ENCODE peak calls at places on chromosomes 3 and 15, in nine cellular contexts. I is AG10803; H is hepatic stellate cell; A is keratinocyte; Y is COR-L47; E is myocyte; G is anterior cingulate cortex; C is activated CD4-positive, CD25-positive, alpha-beta regulatory T cell treated with anti-CD3 and anti-CD28 coated beads, Interleukin-2, amount 50 U/mL, for 72 hours; W is HFFc6. K is an unnamed sample.

GRCh38 chr3:190150681-190151080 is 30.0 kb upstream of the P3H2 start:
- DNase-seq in I (no peak), H (no peak), A (no peak), Y (no peak), E (no peak), G (no peak), C (no peak), W (no peak), K (no peak)

GRCh38 chr15:76533060-76533955 is 196.7 kb downstream of the ISL2 start:
- DNase-seq in I (no peak), H (no peak), A (no peak), Y (no peak), E (no peak), G (no peak), C (no peak), W (no peak), K (no peak)

GRCh38 chr15:49215768-49216739 is 46.0 kb downstream of the GALK2 start:
- DNase-seq in I (no peak), H (no peak), A (no peak), Y (peak), E (peak), G (no peak), C (no peak), W (peak), K (no peak)

GRCh38 chr15:92869263-92869940 is 30.7 kb upstream of the CHD2 start:
- DNase-seq in I (peak), H (peak), A (no peak), Y (no peak), E (peak), G (no peak), C (no peak), W (peak), K (no peak)

GRCh38 chr15:57398336-57398735 is 22.0 kb downstream of the CGNL1 start:
- DNase-seq in I (no peak), H (no peak), A (no peak), Y (peak), E (no peak), G (no peak), C (no peak), W (no peak), K (no peak)

GRCh38 chr15:39177561-39177960 is 403.3 kb upstream of the THBS1 start:
- DNase-seq in I (no peak), H (no peak), A (peak), Y (no peak), E (peak), G (no peak), C (no peak), W (no peak), K (no peak)

GRCh38 chr15:31303434-31304073 is 23.1 kb upstream of the KLF13 start:
- DNase-seq in I (peak), H (no peak), A (no peak), Y (no peak), E (no peak), G (no peak), C (no peak), W (no peak), K (no peak)

GRCh38 chr3:94121161-94121560 is 58.3 kb downstream of the NSUN3 start:
- DNase-seq in I (no peak), H (no peak), A (no peak), Y (no peak), E (no peak), G (no peak), C (no peak), W (no peak), K (no peak)

GRCh38 chr15:43977072-43977884 is 150.5 kb downstream of the WDR76 start:
- DNase-seq in I (no peak), H (no peak), A (no peak), Y (no peak), E (no peak), G (no peak), C (peak), W (no peak), K (no peak)

GRCh38 chr3:173902866-173903265 is 505.3 kb downstream of the NLGN1 start:
- DNase-seq in I (peak), H (no peak), A (no peak), Y (no peak), E (no peak), G (no peak), C (no peak), W (peak), K (no peak)

GRCh38 chr3:183592820-183593219 is 37.3 kb upstream of the KLHL6 start:
- DNase-seq in I (no peak), H (no peak), A (no peak), Y (no peak), E (no peak), G (no peak), C (no peak), W (no peak), K (peak)

GRCh38 chr3:145857956-145858355 is 303.0 kb downstream of the PLOD2 start:
- DNase-seq in I (no peak), H (no peak), A (no peak), Y (no peak), E (no peak), G (no peak), C (no peak), W (no peak), K (no peak)

GRCh38 chr3:126959921-126960603 is 22.9 kb upstream of the PLXNA1 start:
- DNase-seq in I (peak), H (no peak), A (no peak), Y (peak), E (peak), G (no peak), C (no peak), W (peak), K (no peak)

GRCh38 chr15:65423977-65424679 is 1.4 kb upstream of the IGDCC4 start:
- DNase-seq in I (peak), H (no peak), A (no peak), Y (no peak), E (peak), G (no peak), C (no peak), W (no peak), K (peak)

GRCh38 chr3:143661677-143662076 is 186.6 kb downstream of the SLC9A9 start:
- DNase-seq in I (no peak), H (no peak), A (no peak), Y (no peak), E (peak), G (no peak), C (no peak), W (no peak), K (no peak)

GRCh38 chr15:101307897-101308603 is 13.0 kb upstream of the SNRPA1 start:
- DNase-seq in I (no peak), H (no peak), A (no peak), Y (no peak), E (no peak), G (no peak), C (no peak), W (no peak), K (peak)

GRCh38 chr3:159992601-159993000 is 4.0 kb downstream of the IL12A start:
- DNase-seq in I (no peak), H (no peak), A (no peak), Y (no peak), E (no peak), G (no peak), C (no peak), W (no peak), K (no peak)

GRCh38 chr3:42872718-42873117 is 3.0 kb downstream of the CYP8B1 start:
- DNase-seq in I (no peak), H (no peak), A (no peak), Y (no peak), E (no peak), G (no peak), C (no peak), W (no peak), K (no peak)

GRCh38 chr15:52080031-52080430 is 32.5 kb downstream of the BCL2L10 start:
- DNase-seq in I (no peak), H (no peak), A (no peak), Y (no peak), E (no peak), G (no peak), C (no peak), W (no peak), K (no peak)

GRCh38 chr3:170307998-170308398 is 49.5 kb upstream of the SKIL start:
- DNase-seq in I (peak), H (no peak), A (no peak), Y (no peak), E (no peak), G (no peak), C (no peak), W (peak), K (no peak)

GRCh38 chr15:83380682-83381081 is 66.5 kb upstream of the SH3GL3 start:
- DNase-seq in I (peak), H (peak), A (no peak), Y (no peak), E (peak), G (peak), C (no peak), W (peak), K (no peak)

GRCh38 chr3:116164039-116164438 is 281.2 kb downstream of the LSAMP start:
- DNase-seq in I (no peak), H (no peak), A (no peak), Y (no peak), E (no peak), G (no peak), C (no peak), W (no peak), K (no peak)

GRCh38 chr3:180987344-180987743 is 2.2 kb downstream of the DNAJC19 start:
- DNase-seq in I (no peak), H (no peak), A (no peak), Y (no peak), E (no peak), G (no peak), C (no peak), W (no peak), K (no peak)

GRCh38 chr3:150970665-150971327 is 1.7 kb downstream of the CLRN1 start:
- DNase-seq in I (peak), H (peak), A (no peak), Y (no peak), E (peak), G (no peak), C (no peak), W (peak), K (no peak)

GRCh38 chr3:15982667-15983145 is 184.9 kb upstream of the ANKRD28 start:
- DNase-seq in I (peak), H (peak), A (peak), Y (no peak), E (peak), G (peak), C (no peak), W (peak), K (peak)

GRCh38 chr3:132660745-132661067 is 577 bp downstream of the UBA5 start:
- DNase-seq in I (peak), H (peak), A (no peak), Y (no peak), E (peak), G (no peak), C (no peak), W (no peak), K (no peak)

GRCh38 chr3:29100292-29100691 is 180.6 kb upstream of the RBMS3 start:
- DNase-seq in I (no peak), H (peak), A (no peak), Y (no peak), E (no peak), G (no peak), C (no peak), W (no peak), K (no peak)

GRCh38 chr3:23806322-23807160 is 786 bp downstream of the UBE2E1 start:
- DNase-seq in I (no peak), H (peak), A (no peak), Y (no peak), E (peak), G (no peak), C (no peak), W (no peak), K (no peak)

GRCh38 chr3:124714218-124714853 is 15.9 kb upstream of the UMPS start:
- DNase-seq in I (peak), H (no peak), A (no peak), Y (no peak), E (no peak), G (no peak), C (no peak), W (peak), K (no peak)

GRCh38 chr3:119308355-119308754 is 14.2 kb downstream of the ARHGAP31 start:
- DNase-seq in I (peak), H (no peak), A (no peak), Y (no peak), E (peak), G (no peak), C (no peak), W (no peak), K (no peak)

GRCh38 chr3:173688216-173688842 is 290.8 kb downstream of the NLGN1 start:
- DNase-seq in I (peak), H (no peak), A (no peak), Y (no peak), E (no peak), G (no peak), C (no peak), W (no peak), K (no peak)

GRCh38 chr15:87817553-87817952 is 439.0 kb downstream of the NTRK3 start:
- DNase-seq in I (peak), H (no peak), A (no peak), Y (no peak), E (no peak), G (no peak), C (no peak), W (peak), K (no peak)

GRCh38 chr3:165339753-165340152 is 143.6 kb upstream of the SLITRK3 start:
- DNase-seq in I (no peak), H (no peak), A (no peak), Y (peak), E (no peak), G (no peak), C (no peak), W (no peak), K (no peak)

GRCh38 chr15:82856397-82857170 is 47.2 kb downstream of the WHAMM start:
- DNase-seq in I (no peak), H (no peak), A (no peak), Y (no peak), E (no peak), G (no peak), C (no peak), W (no peak), K (no peak)

GRCh38 chr3:74591946-74592345 is 22.5 kb downstream of the CNTN3 start:
- DNase-seq in I (peak), H (no peak), A (no peak), Y (no peak), E (no peak), G (no peak), C (no peak), W (no peak), K (no peak)

GRCh38 chr3:178562869-178563232 is 26.6 kb downstream of the KCNMB2 start:
- DNase-seq in I (peak), H (no peak), A (no peak), Y (no peak), E (peak), G (no peak), C (no peak), W (no peak), K (no peak)

K was measured in suprapubic skin.